ENCODE peak calls at places on chromosomes 16 and 17, in seven cellular contexts. A is stimulated activated effector memory CD8-positive, alpha-beta T cell treated with anti-CD3 and anti-CD28 coated beads, Interleukin-12 subunit alpha, Interleukin-12 subunit beta, amount 100 ng/mL, for 72 hours; I is erythroblast; U is upper lobe of left lung; N is progenitor cell of endocrine pancreas; P is H7; O is K562. X is an unnamed sample.

GRCh38 chr16:56848955-56849689 is 15.9 kb upstream of the SLC12A3 start:
- DNase-seq in U (no peak), P (no peak), A (no peak), O (no peak), I (no peak), N (no peak), X (peak)

GRCh38 chr17:6420173-6420641 is 14.7 kb downstream of the AIPL1 start:
- DNase-seq in N (peak), P (peak), A (no peak), O (peak), U (no peak), I (no peak), X (peak)

GRCh38 chr17:37065486-37066321 is 117.0 kb downstream of the AATF start:
- DNase-seq in I (no peak), N (no peak), A (no peak), P (peak), O (peak), U (peak), X (no peak)

GRCh38 chr17:78267257-78268073 is 36.0 kb downstream of the TMEM235 start:
- DNase-seq in O (peak), N (no peak), P (peak), A (no peak), U (peak), I (no peak), X (no peak)

GRCh38 chr16:30992931-30993816 is 8.2 kb downstream of the HSD3B7 start:
- DNase-seq in O (peak), P (no peak), I (no peak), A (no peak), U (no peak), N (no peak), X (no peak)

GRCh38 chr17:3964203-3965122 is at the start of gene ATP2A3:
- DNase-seq in P (peak), A (peak), N (no peak), U (peak), I (no peak), O (peak), X (no peak)

GRCh38 chr17:42112552-42113176 is at the start of gene DHX58:
- DNase-seq in P (peak), O (peak), A (peak), I (peak), U (peak), N (no peak), X (peak)

GRCh38 chr17:77393867-77394539 is 253.2 kb downstream of the SEC14L1 start:
- DNase-seq in O (no peak), I (no peak), N (no peak), U (no peak), P (no peak), A (no peak), X (no peak)

GRCh38 chr17:68533887-68534700 is 21.9 kb downstream of the PRKAR1A start:
- DNase-seq in O (no peak), I (no peak), A (no peak), U (no peak), N (no peak), P (no peak), X (peak)

GRCh38 chr16:80347900-80348299 is 192.9 kb upstream of the DYNLRB2 start:
- DNase-seq in P (no peak), N (no peak), I (no peak), U (peak), O (no peak), A (no peak), X (no peak)

GRCh38 chr17:40176409-40177110 is 710 bp upstream of the RAPGEFL1 start:
- DNase-seq in P (peak), U (no peak), O (no peak), A (no peak), I (no peak), N (no peak), X (no peak)

GRCh38 chr17:17636456-17636855 is 44.8 kb upstream of the RAI1 start:
- DNase-seq in O (no peak), I (no peak), A (no peak), P (no peak), N (no peak), U (no peak), X (no peak)

GRCh38 chr17:4562000-4562969 is 1.9 kb upstream of the GGT6 start:
- DNase-seq in N (no peak), O (no peak), P (no peak), I (no peak), U (no peak), A (no peak), X (no peak)

GRCh38 chr16:16144416-16144815 is 78.9 kb downstream of the ABCC6 start:
- DNase-seq in A (no peak), I (no peak), N (no peak), O (no peak), U (no peak), P (no peak), X (peak)

GRCh38 chr16:68037820-68038597 is 14.9 kb downstream of the DUS2 start:
- DNase-seq in I (no peak), O (no peak), N (no peak), P (no peak), A (no peak), U (no peak), X (no peak)

GRCh38 chr16:66619534-66620418 is 15.3 kb downstream of the CMTM3 start:
- DNase-seq in I (no peak), U (no peak), P (no peak), A (no peak), O (peak), N (no peak), X (peak)

X was measured in AG08395.